ENCODE peak calls at places on chromosomes 5 and 9, in four cellular contexts. Q, N, M and I are unnamed samples.
A peak's percentile ranks its signal among the peaks of the same experiment; 100 is the strongest.

GRCh38 chr5:671459-672328 is 21.5 kb downstream of the TPPP start:
- DNase-seq in Q (no peak), N (no peak), M (peak; percentile 57), I (peak; percentile 92)

GRCh38 chr5:6501701-6502100 is 53.0 kb downstream of the UBE2QL1 start:
- DNase-seq in Q (no peak), N (no peak), M (no peak), I (no peak)

GRCh38 chr9:7304596-7304995 is 495.0 kb downstream of the DMAC1 start:
- DNase-seq in Q (no peak), N (no peak), M (no peak), I (no peak)

GRCh38 chr9:94843089-94843488 is 116.6 kb downstream of the AOPEP start:
- DNase-seq in Q (no peak), N (no peak), M (peak; percentile 58), I (no peak)

GRCh38 chr9:6757988-6758417 is 230 bp downstream of the KDM4C start:
- DNase-seq in Q (no peak), N (no peak), M (no peak), I (peak; percentile 100)

GRCh38 chr9:78368236-78368635 is 71.3 kb downstream of the PSAT1 start:
- DNase-seq in Q (no peak), N (no peak), M (no peak), I (no peak)

GRCh38 chr5:71014186-71014585 is 11.0 kb downstream of the NAIP start:
- DNase-seq in Q (no peak), N (no peak), M (no peak), I (no peak)

GRCh38 chr9:971901-972511 is 4.4 kb upstream of the DMRT3 start:
- DNase-seq in Q (no peak), N (no peak), M (no peak), I (peak; percentile 43)

GRCh38 chr9:110141118-110141797 is 66.7 kb downstream of the C9orf152 start:
- DNase-seq in Q (no peak), N (no peak), M (no peak), I (no peak)

GRCh38 chr9:77750284-77750683 is 102.2 kb upstream of the GNA14 start:
- DNase-seq in Q (no peak), N (no peak), M (no peak), I (peak; percentile 36)

GRCh38 chr9:124834586-124834985 is 18.7 kb upstream of the WDR38 start:
- DNase-seq in Q (no peak), N (peak; percentile 84), M (no peak), I (peak; percentile 36)

GRCh38 chr5:126947146-126948010 is 83.0 kb downstream of the MARCHF3 start:
- DNase-seq in Q (no peak), N (no peak), M (no peak), I (no peak)

DNA sequence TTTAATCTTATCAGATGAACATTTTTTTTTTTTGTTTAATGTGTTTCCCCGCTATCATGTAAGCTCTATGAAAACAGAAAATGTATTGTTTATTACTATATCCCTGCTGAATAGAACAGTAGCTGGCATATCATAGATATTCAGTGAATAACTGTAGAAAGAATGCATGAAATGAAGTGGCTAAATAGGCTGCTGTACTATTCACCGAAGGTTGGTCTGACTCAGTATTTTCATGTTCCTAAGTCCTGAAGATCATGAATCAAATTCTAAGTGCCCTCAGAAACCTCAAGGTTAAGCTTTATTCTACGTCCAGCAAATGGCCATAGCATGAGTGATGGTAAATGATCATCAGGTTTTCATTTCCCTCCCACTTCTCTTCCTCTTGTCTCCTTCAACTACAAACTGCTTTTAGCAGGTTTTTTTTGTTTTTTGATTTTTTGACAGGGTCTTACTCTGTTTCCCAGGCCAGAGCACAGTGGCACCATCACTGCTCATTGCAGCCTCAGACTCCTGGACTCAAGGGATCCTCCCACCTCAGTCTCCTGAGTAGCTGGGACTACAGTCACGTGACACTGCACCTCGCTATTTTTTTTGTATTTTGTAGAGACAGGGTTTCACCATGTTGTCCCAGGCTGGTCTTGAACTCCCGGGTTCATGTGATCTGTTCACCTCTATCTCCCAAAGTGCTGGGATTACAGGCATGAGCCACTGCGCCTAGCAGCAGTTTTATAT is 19.1 kb upstream of the ZFAND5 start:
- DNase-seq in Q (no peak), N (no peak), M (no peak), I (no peak)
- TF ChIP-seq JUND in Q (no peak), N (no peak), M (no peak), I (peak; percentile 55)

DNA sequence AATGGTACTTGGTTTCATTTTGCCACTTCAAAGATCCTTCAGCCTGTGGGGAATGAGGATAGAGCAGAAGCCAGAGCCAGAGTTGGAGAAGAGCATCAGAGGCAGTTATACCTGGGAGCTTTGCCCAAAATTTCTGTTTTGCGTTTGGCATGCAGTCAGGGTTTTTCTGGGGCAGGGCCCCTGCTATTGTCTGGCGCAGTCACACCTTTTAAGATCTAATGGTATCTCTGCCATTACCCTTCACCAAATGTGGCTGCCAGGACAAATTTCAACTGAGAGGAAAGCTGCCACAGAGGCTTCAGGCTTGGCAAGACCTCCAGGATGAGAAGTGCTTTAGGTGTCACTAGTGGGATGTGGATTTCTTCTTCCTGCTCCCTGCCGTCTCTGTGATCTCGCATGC is 356.9 kb downstream of the TLE4 start:
- DNase-seq in Q (no peak), N (no peak), M (no peak), I (no peak)
- TF ChIP-seq JUND in Q (no peak), N (no peak), M (no peak), I (no peak)

GRCh38 chr5:81482595-81482994 is 88.7 kb upstream of the ACOT12 start:
- DNase-seq in Q (no peak), N (no peak), M (no peak), I (no peak)
- TF ChIP-seq JUND in Q (no peak), N (no peak), M (no peak), I (no peak)

GRCh38 chr5:143143973-143144372 is 259.5 kb downstream of the NR3C1 start:
- DNase-seq in Q (no peak), N (no peak), M (no peak), I (no peak)

GRCh38 chr5:143140492-143141231 is 262.8 kb downstream of the NR3C1 start:
- DNase-seq in Q (no peak), N (no peak), M (no peak), I (no peak)

GRCh38 chr5:143145388-143145787 is 258.1 kb downstream of the NR3C1 start:
- DNase-seq in Q (no peak), N (no peak), M (no peak), I (no peak)

GRCh38 chr5:143141652-143142051 is 261.8 kb downstream of the NR3C1 start:
- DNase-seq in Q (no peak), N (no peak), M (no peak), I (no peak)

DNA sequence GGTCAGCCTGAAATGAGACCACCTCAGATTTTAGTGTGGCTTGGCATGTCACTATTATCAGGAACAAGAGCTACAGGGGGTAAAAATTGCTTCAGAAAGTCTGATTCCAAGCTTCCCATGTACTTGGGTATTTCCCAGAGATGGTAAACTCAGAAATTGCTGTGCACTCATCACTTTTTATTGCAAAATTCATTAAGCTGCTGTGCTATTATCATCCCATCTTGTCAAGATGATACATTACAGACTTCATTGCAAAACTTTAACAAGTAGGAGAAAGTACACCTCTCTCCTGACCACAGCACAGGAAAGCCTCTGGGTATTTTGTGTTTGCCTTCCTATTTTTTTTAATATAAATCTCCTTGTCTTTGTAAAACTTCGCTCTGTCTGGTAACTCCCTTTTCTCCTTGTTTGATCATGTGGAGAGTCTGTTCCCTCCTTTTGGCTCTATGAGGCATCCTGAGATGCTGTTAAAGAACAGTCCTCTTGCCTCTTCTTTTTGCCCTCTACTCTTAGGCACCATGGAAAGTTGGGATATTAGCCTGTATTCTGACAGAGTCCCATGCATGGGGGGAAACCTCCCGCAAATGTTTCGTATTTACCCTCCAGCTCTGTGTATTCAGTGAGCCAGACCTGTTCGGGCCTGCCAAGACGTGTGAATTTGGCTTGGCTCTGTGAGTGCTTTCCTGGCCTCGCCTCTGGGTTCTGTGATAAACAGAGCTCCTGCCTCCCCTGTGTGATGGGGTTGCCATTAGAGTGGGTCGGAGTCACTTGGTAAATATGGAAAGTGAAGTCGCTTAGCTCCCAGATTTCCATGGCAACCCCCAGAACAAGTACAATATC is 260.7 kb downstream of the NR3C1 start:
- DNase-seq in Q (no peak), N (no peak), M (no peak), I (no peak)
- TF ChIP-seq JUND in Q (no peak), N (no peak), M (no peak), I (no peak)

GRCh38 chr9:131006601-131007000 is 2.4 kb upstream of the LAMC3 start:
- DNase-seq in Q (no peak), N (no peak), M (no peak), I (no peak)
- TF ChIP-seq JUND in Q (no peak), N (no peak), M (no peak), I (no peak)

GRCh38 chr5:175195698-175196656 is 248.0 kb downstream of the DRD1 start:
- DNase-seq in Q (no peak), N (peak; percentile 18), M (peak; percentile 78), I (no peak)
- TF ChIP-seq JUND in Q (no peak), N (no peak), M (no peak), I (no peak)

GRCh38 chr9:112969730-112970129 is 42.3 kb downstream of the ZNF883 start:
- DNase-seq in Q (no peak), N (no peak), M (no peak), I (no peak)

GRCh38 chr9:112971415-112971814 is 40.6 kb downstream of the ZNF883 start:
- DNase-seq in Q (peak; percentile 3), N (peak; percentile 29), M (peak; percentile 5), I (peak; percentile 35)

GRCh38 chr9:112970939-112971338 is 41.1 kb downstream of the ZNF883 start:
- DNase-seq in Q (no peak), N (no peak), M (no peak), I (peak; percentile 26)
- TF ChIP-seq JUND in Q (no peak), N (no peak), M (no peak), I (no peak)

DNA sequence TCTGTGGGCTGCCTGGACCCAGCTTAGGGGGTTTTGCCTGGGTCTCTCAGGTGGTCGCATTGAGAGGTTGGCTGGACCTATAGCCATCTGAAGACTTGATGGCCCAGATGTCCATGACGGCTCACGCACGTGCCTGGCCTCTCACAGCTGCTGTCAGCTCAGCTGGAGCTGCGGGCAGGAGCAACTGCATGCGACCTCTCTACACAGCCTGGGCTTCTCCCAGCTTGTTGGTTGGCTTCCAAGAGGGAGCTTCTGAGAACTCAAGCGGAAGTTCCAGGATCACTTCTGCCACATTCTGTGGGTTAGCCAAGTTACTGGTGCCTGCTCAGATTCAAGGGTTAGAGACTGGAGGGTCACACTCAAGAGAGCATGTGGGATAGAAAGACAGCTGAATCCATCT is 99.2 kb downstream of the DAPK1 start:
- DNase-seq in Q (no peak), N (no peak), M (no peak), I (no peak)
- TF ChIP-seq JUND in Q (no peak), N (no peak), M (no peak), I (no peak)